ENCODE peak calls at places on chromosomes 5 and 9, in six cellular contexts. One of them, this sample, is unnamed.

GRCh38 chr9:135416771-135417290 is 62.8 kb upstream of the PPP1R26 start:
- DNase-seq in Calu3: no peak
- DNase-seq in choroid plexus epithelial cell: no peak
- DNase-seq in BE2C: no peak
- DNase-seq in A549: no peak
- DNase-seq in SK-N-SH: no peak
- DNase-seq in this sample: no peak

GRCh38 chr9:4923580-4924544 is 61.2 kb upstream of the JAK2 start:
- DNase-seq in A549: peak
- DNase-seq in choroid plexus epithelial cell: peak
- DNase-seq in Calu3: peak
- DNase-seq in BE2C: no peak
- DNase-seq in SK-N-SH: peak
- DNase-seq in this sample: no peak

GRCh38 chr9:5941214-5941613 is 50.5 kb downstream of the MLANA start:
- DNase-seq in BE2C: no peak
- DNase-seq in A549: no peak
- DNase-seq in SK-N-SH: no peak
- DNase-seq in choroid plexus epithelial cell: no peak
- DNase-seq in Calu3: no peak
- DNase-seq in this sample: no peak

GRCh38 chr9:14561929-14562386 is 131.3 kb downstream of the ZDHHC21 start:
- DNase-seq in choroid plexus epithelial cell: no peak
- DNase-seq in Calu3: peak
- DNase-seq in SK-N-SH: no peak
- DNase-seq in A549: no peak
- DNase-seq in BE2C: no peak
- DNase-seq in this sample: peak

GRCh38 chr9:109574061-109574882 is 76.2 kb upstream of the PTPN3 start:
- DNase-seq in Calu3: peak
- DNase-seq in SK-N-SH: peak
- DNase-seq in A549: peak
- DNase-seq in BE2C: peak
- DNase-seq in choroid plexus epithelial cell: peak
- DNase-seq in this sample: no peak

GRCh38 chr9:33795819-33796218 is 458 bp downstream of the PRSS3 start:
- DNase-seq in SK-N-SH: no peak
- DNase-seq in Calu3: peak
- DNase-seq in choroid plexus epithelial cell: no peak
- DNase-seq in A549: no peak
- DNase-seq in BE2C: no peak
- DNase-seq in this sample: no peak

GRCh38 chr5:118891252-118891651 is 97.1 kb downstream of the DTWD2 start:
- DNase-seq in BE2C: no peak
- DNase-seq in A549: no peak
- DNase-seq in choroid plexus epithelial cell: no peak
- DNase-seq in SK-N-SH: no peak
- DNase-seq in Calu3: no peak
- DNase-seq in this sample: no peak

GRCh38 chr5:139065296-139065695 is 132.9 kb downstream of the SIL1 start:
- DNase-seq in SK-N-SH: no peak
- DNase-seq in Calu3: peak
- DNase-seq in BE2C: no peak
- DNase-seq in A549: no peak
- DNase-seq in choroid plexus epithelial cell: peak
- DNase-seq in this sample: no peak

GRCh38 chr5:38403407-38403806 is 145.0 kb downstream of the EGFLAM start:
- DNase-seq in SK-N-SH: no peak
- DNase-seq in choroid plexus epithelial cell: peak
- DNase-seq in A549: no peak
- DNase-seq in Calu3: no peak
- DNase-seq in BE2C: peak
- DNase-seq in this sample: no peak

GRCh38 chr5:56327810-56328209 is 94.7 kb upstream of the ANKRD55 start:
- DNase-seq in A549: no peak
- DNase-seq in Calu3: no peak
- DNase-seq in SK-N-SH: no peak
- DNase-seq in BE2C: no peak
- DNase-seq in choroid plexus epithelial cell: no peak
- DNase-seq in this sample: no peak

GRCh38 chr9:8643464-8643863 is 843.9 kb upstream of the DMAC1 start:
- DNase-seq in BE2C: no peak
- DNase-seq in SK-N-SH: no peak
- DNase-seq in A549: no peak
- DNase-seq in Calu3: no peak
- DNase-seq in choroid plexus epithelial cell: no peak
- DNase-seq in this sample: no peak

GRCh38 chr9:137556069-137556838 is 4.6 kb downstream of the MRPL41 start:
- DNase-seq in choroid plexus epithelial cell: peak
- DNase-seq in A549: no peak
- DNase-seq in BE2C: no peak
- DNase-seq in Calu3: no peak
- DNase-seq in SK-N-SH: no peak
- DNase-seq in this sample: no peak

GRCh38 chr5:135318924-135319323 is 80.1 kb downstream of the MACROH2A1 start:
- DNase-seq in Calu3: no peak
- DNase-seq in choroid plexus epithelial cell: no peak
- DNase-seq in A549: no peak
- DNase-seq in SK-N-SH: no peak
- DNase-seq in BE2C: no peak
- DNase-seq in this sample: no peak

GRCh38 chr9:99143661-99144060 is 38.7 kb downstream of the TGFBR1 start:
- DNase-seq in A549: no peak
- DNase-seq in SK-N-SH: no peak
- DNase-seq in BE2C: no peak
- DNase-seq in Calu3: no peak
- DNase-seq in choroid plexus epithelial cell: no peak
- DNase-seq in this sample: no peak

GRCh38 chr5:173479711-173480110 is 136.7 kb downstream of the BOD1 start:
- DNase-seq in choroid plexus epithelial cell: peak
- DNase-seq in Calu3: no peak
- DNase-seq in SK-N-SH: no peak
- DNase-seq in A549: no peak
- DNase-seq in BE2C: no peak
- DNase-seq in this sample: no peak

GRCh38 chr9:101705135-101705661 is 33.2 kb downstream of the GRIN3A start:
- DNase-seq in A549: no peak
- DNase-seq in BE2C: peak
- DNase-seq in choroid plexus epithelial cell: peak
- DNase-seq in Calu3: peak
- DNase-seq in SK-N-SH: no peak
- DNase-seq in this sample: peak
- TF ChIP-seq CTCF in A549: no peak
- TF ChIP-seq CTCF in BE2C: peak
- TF ChIP-seq CTCF in choroid plexus epithelial cell: peak
- TF ChIP-seq CTCF in Calu3: no peak
- TF ChIP-seq CTCF in SK-N-SH: no peak
- TF ChIP-seq CTCF in this sample: no peak

GRCh38 chr5:102670224-102670836 is 84.8 kb upstream of the PAM start:
- DNase-seq in SK-N-SH: peak
- DNase-seq in BE2C: peak
- DNase-seq in Calu3: peak
- DNase-seq in choroid plexus epithelial cell: peak
- DNase-seq in A549: peak
- DNase-seq in this sample: peak
- TF ChIP-seq CTCF in SK-N-SH: peak
- TF ChIP-seq CTCF in BE2C: peak
- TF ChIP-seq CTCF in Calu3: peak
- TF ChIP-seq CTCF in choroid plexus epithelial cell: peak
- TF ChIP-seq CTCF in A549: peak
- TF ChIP-seq CTCF in this sample: peak

DNA sequence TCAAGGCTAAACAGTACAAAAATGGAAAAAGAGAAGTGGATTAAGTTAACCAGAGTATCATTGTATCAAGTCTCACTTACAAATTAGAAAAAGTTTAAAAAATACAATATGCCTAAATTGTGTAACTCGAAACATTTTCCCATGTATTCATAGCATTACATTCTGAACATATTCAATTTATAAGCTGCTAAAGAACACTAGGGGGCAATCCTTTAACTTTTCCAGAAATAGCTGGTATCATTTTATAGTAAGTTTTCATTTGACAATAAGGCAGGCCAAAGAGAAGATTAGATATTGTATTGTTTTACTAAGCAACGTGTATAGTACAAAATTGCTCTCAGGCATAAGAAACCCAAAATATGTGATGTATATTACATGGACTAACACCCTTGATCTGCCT is 234.6 kb downstream of the ADGRV1 start:
- DNase-seq in A549: no peak
- DNase-seq in BE2C: no peak
- DNase-seq in choroid plexus epithelial cell: no peak
- DNase-seq in Calu3: no peak
- DNase-seq in SK-N-SH: no peak
- DNase-seq in this sample: no peak
- TF ChIP-seq CTCF in A549: peak
- TF ChIP-seq CTCF in BE2C: peak
- TF ChIP-seq CTCF in choroid plexus epithelial cell: peak
- TF ChIP-seq CTCF in Calu3: no peak
- TF ChIP-seq CTCF in SK-N-SH: peak
- TF ChIP-seq CTCF in this sample: no peak

GRCh38 chr9:84647699-84648098 is 21.8 kb upstream of the NTRK2 start:
- DNase-seq in Calu3: no peak
- DNase-seq in choroid plexus epithelial cell: no peak
- DNase-seq in SK-N-SH: no peak
- DNase-seq in A549: no peak
- DNase-seq in BE2C: no peak
- DNase-seq in this sample: no peak

DNA sequence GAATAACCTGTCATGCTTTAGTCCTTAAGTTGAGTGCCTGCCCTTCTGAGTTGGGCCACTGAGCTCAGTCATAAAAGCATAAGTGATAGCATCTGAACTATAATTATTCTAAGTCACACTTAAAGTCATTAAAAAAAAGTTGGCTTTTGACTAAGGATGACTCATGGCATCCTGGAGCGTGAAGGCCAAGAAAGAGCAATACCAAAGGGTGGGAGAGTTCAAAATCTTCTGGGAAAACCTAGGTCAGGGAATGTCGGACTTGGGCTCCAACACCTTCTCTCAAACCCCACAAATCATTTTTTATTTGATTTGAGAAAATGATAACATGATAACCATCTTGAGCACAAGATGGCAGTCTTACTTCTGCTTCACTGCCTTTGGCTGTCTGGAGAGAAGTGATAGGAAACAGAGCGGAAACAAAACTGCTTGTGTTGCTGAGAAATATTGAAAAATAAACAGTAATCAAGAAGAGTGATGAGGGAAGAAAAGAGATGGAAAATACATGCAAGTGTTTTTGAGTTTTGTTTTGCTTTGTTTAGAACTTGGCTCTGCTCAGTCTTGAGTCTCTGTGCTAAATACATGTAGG is 16.9 kb upstream of the NTRK2 start:
- DNase-seq in Calu3: no peak
- DNase-seq in BE2C: no peak
- DNase-seq in A549: no peak
- DNase-seq in choroid plexus epithelial cell: no peak
- DNase-seq in SK-N-SH: no peak
- DNase-seq in this sample: no peak
- TF ChIP-seq CTCF in Calu3: no peak
- TF ChIP-seq CTCF in BE2C: no peak
- TF ChIP-seq CTCF in A549: no peak
- TF ChIP-seq CTCF in choroid plexus epithelial cell: no peak
- TF ChIP-seq CTCF in SK-N-SH: no peak
- TF ChIP-seq CTCF in this sample: no peak

GRCh38 chr5:71838286-71838685 is 119.2 kb downstream of the CARTPT start:
- DNase-seq in Calu3: no peak
- DNase-seq in SK-N-SH: no peak
- DNase-seq in A549: no peak
- DNase-seq in BE2C: no peak
- DNase-seq in choroid plexus epithelial cell: no peak
- DNase-seq in this sample: no peak

GRCh38 chr5:71836547-71837112 is 117.6 kb downstream of the CARTPT start:
- DNase-seq in A549: no peak
- DNase-seq in BE2C: no peak
- DNase-seq in SK-N-SH: no peak
- DNase-seq in Calu3: no peak
- DNase-seq in choroid plexus epithelial cell: peak
- DNase-seq in this sample: no peak

GRCh38 chr5:71832812-71833456 is 113.9 kb downstream of the CARTPT start:
- DNase-seq in SK-N-SH: no peak
- DNase-seq in A549: no peak
- DNase-seq in Calu3: no peak
- DNase-seq in choroid plexus epithelial cell: no peak
- DNase-seq in BE2C: no peak
- DNase-seq in this sample: no peak

GRCh38 chr5:71834575-71834974 is 115.5 kb downstream of the CARTPT start:
- DNase-seq in BE2C: no peak
- DNase-seq in A549: no peak
- DNase-seq in Calu3: no peak
- DNase-seq in choroid plexus epithelial cell: no peak
- DNase-seq in SK-N-SH: no peak
- DNase-seq in this sample: no peak

GRCh38 chr5:71836084-71836483 is 117.0 kb downstream of the CARTPT start:
- DNase-seq in BE2C: no peak
- DNase-seq in A549: peak
- DNase-seq in choroid plexus epithelial cell: peak
- DNase-seq in SK-N-SH: peak
- DNase-seq in Calu3: no peak
- DNase-seq in this sample: no peak
- TF ChIP-seq CTCF in BE2C: peak
- TF ChIP-seq CTCF in A549: peak
- TF ChIP-seq CTCF in choroid plexus epithelial cell: peak
- TF ChIP-seq CTCF in SK-N-SH: peak
- TF ChIP-seq CTCF in Calu3: peak
- TF ChIP-seq CTCF in this sample: peak

GRCh38 chr5:128494516-128494915 is 43.5 kb downstream of the FBN2 start:
- DNase-seq in BE2C: no peak
- DNase-seq in SK-N-SH: peak
- DNase-seq in choroid plexus epithelial cell: peak
- DNase-seq in A549: no peak
- DNase-seq in Calu3: peak
- DNase-seq in this sample: no peak

GRCh38 chr5:128493657-128494329 is 44.3 kb downstream of the FBN2 start:
- DNase-seq in BE2C: no peak
- DNase-seq in choroid plexus epithelial cell: no peak
- DNase-seq in Calu3: no peak
- DNase-seq in SK-N-SH: no peak
- DNase-seq in A549: no peak
- DNase-seq in this sample: no peak

DNA sequence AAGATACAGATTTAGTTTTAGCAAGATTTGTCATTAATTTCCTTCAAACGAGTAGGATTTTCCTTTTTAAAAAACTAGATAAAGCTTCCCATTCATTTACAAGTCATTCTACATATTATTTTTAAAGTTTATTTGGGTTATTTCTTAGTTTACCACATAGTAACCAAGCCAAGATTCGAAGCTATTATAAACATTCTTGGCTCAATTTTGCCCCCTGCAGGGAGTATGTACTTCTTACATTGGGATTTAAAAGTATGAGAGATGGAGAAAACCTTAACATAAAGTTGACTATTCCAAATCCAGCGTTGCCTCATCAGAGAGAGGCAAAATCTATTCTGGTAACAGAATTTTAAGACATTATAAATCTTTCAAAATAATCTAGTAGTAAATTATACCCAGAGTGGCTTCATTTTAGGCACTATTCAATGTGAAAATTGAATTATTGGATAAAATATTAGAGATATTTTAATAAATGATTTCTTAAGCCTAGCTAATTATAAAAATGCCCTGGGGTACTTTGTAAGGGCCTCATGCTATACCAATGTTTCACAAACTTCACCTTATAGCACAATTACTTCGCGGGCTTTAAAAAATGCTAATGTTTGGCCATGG is 39.1 kb downstream of the FBN2 start:
- DNase-seq in Calu3: peak
- DNase-seq in A549: peak
- DNase-seq in choroid plexus epithelial cell: peak
- DNase-seq in BE2C: peak
- DNase-seq in SK-N-SH: peak
- DNase-seq in this sample: no peak
- TF ChIP-seq CTCF in Calu3: peak
- TF ChIP-seq CTCF in A549: peak
- TF ChIP-seq CTCF in choroid plexus epithelial cell: peak
- TF ChIP-seq CTCF in BE2C: peak
- TF ChIP-seq CTCF in SK-N-SH: peak
- TF ChIP-seq CTCF in this sample: peak